ENCODE peak calls at places on chromosomes 7 and 10, in five cellular contexts. One of them, this sample, is unnamed.

GRCh38 chr7:84949501-84949900 is 237.4 kb downstream of the SEMA3D start:
- DNase-seq in A549: no peak
- DNase-seq in K562: no peak
- DNase-seq in GM12878: no peak
- DNase-seq in HepG2: no peak
- DNase-seq in this sample: no peak

GRCh38 chr10:44803820-44804219 is 107.3 kb upstream of the TMEM72 start:
- DNase-seq in A549: no peak
- DNase-seq in K562: no peak
- DNase-seq in GM12878: no peak
- DNase-seq in HepG2: no peak
- DNase-seq in this sample: no peak

GRCh38 chr7:14596421-14596820 is 306.1 kb downstream of the DGKB start:
- DNase-seq in A549: no peak
- DNase-seq in K562: no peak
- DNase-seq in GM12878: no peak
- DNase-seq in HepG2: no peak
- DNase-seq in this sample: no peak

GRCh38 chr7:20458483-20458882 is 127.8 kb downstream of the ITGB8 start:
- DNase-seq in A549: no peak
- DNase-seq in K562: no peak
- DNase-seq in GM12878: no peak
- DNase-seq in HepG2: no peak
- DNase-seq in this sample: no peak

GRCh38 chr10:69801434-69802315 is at the start of gene COL13A1:
- DNase-seq in A549: peak; percentile 58
- DNase-seq in K562: peak; percentile 29
- DNase-seq in GM12878: no peak
- DNase-seq in HepG2: no peak
- DNase-seq in this sample: peak; percentile 88

GRCh38 chr10:78301481-78301880 is 267.8 kb downstream of the RPS24 start:
- DNase-seq in A549: no peak
- DNase-seq in K562: no peak
- DNase-seq in GM12878: no peak
- DNase-seq in HepG2: no peak
- DNase-seq in this sample: no peak

GRCh38 chr10:94023909-94024308 is 30.2 kb downstream of the PLCE1 start:
- DNase-seq in A549: no peak
- DNase-seq in K562: no peak
- DNase-seq in GM12878: no peak
- DNase-seq in HepG2: no peak
- DNase-seq in this sample: no peak

GRCh38 chr7:156466262-156466661 is 174.3 kb upstream of the RNF32 start:
- DNase-seq in A549: no peak
- DNase-seq in K562: no peak
- DNase-seq in GM12878: no peak
- DNase-seq in HepG2: no peak
- DNase-seq in this sample: no peak

GRCh38 chr7:30846378-30846777 is 65.3 kb upstream of the AQP1 start:
- DNase-seq in A549: no peak
- DNase-seq in K562: no peak
- DNase-seq in GM12878: no peak
- DNase-seq in HepG2: no peak
- DNase-seq in this sample: no peak

GRCh38 chr7:5337047-5337446 is 54.3 kb downstream of the SLC29A4 start:
- DNase-seq in A549: no peak
- DNase-seq in K562: no peak
- DNase-seq in GM12878: no peak
- DNase-seq in HepG2: no peak
- DNase-seq in this sample: no peak

GRCh38 chr10:96863922-96864543 is 31.9 kb downstream of the LCOR start:
- DNase-seq in A549: peak; percentile 52
- DNase-seq in K562: no peak
- DNase-seq in GM12878: peak; percentile 40
- DNase-seq in HepG2: peak; percentile 94
- DNase-seq in this sample: no peak

GRCh38 chr10:132646443-132647097 is 109.0 kb downstream of the INPP5A start:
- DNase-seq in A549: no peak
- DNase-seq in K562: no peak
- DNase-seq in GM12878: no peak
- DNase-seq in HepG2: no peak
- DNase-seq in this sample: peak; percentile 7

GRCh38 chr7:17289074-17289665 is 9.3 kb upstream of the AHR start:
- DNase-seq in A549: no peak
- DNase-seq in K562: no peak
- DNase-seq in GM12878: no peak
- DNase-seq in HepG2: no peak
- DNase-seq in this sample: no peak

GRCh38 chr10:131162866-131163265 is 148.7 kb downstream of the TCERG1L start:
- DNase-seq in A549: no peak
- DNase-seq in K562: no peak
- DNase-seq in GM12878: no peak
- DNase-seq in HepG2: no peak
- DNase-seq in this sample: no peak

GRCh38 chr7:114422478-114423217 is 8.0 kb downstream of the FOXP2 start:
- DNase-seq in A549: no peak
- DNase-seq in K562: no peak
- DNase-seq in GM12878: no peak
- DNase-seq in HepG2: no peak
- DNase-seq in this sample: no peak

GRCh38 chr7:70573202-70573810 is 558.6 kb upstream of the GALNT17 start:
- DNase-seq in A549: no peak
- DNase-seq in K562: no peak
- DNase-seq in GM12878: no peak
- DNase-seq in HepG2: no peak
- DNase-seq in this sample: no peak

GRCh38 chr7:73652541-73652949 is 15.1 kb upstream of the VPS37D start:
- DNase-seq in A549: no peak
- DNase-seq in K562: no peak
- DNase-seq in GM12878: no peak
- DNase-seq in HepG2: no peak
- DNase-seq in this sample: no peak

GRCh38 chr7:27459021-27459728 is 203.5 kb downstream of the HIBADH start:
- DNase-seq in A549: no peak
- DNase-seq in K562: no peak
- DNase-seq in GM12878: no peak
- DNase-seq in HepG2: no peak
- DNase-seq in this sample: no peak

GRCh38 chr7:103446046-103446520 is at the start of gene SLC26A5:
- DNase-seq in A549: no peak
- DNase-seq in K562: peak; percentile 74
- DNase-seq in GM12878: no peak
- DNase-seq in HepG2: no peak
- DNase-seq in this sample: peak; percentile 70

GRCh38 chr10:98087309-98087708 is 47.1 kb upstream of the R3HCC1L start:
- DNase-seq in A549: no peak
- DNase-seq in K562: no peak
- DNase-seq in GM12878: no peak
- DNase-seq in HepG2: no peak
- DNase-seq in this sample: no peak

GRCh38 chr10:100462709-100463108 is at the start of gene WNT8B:
- DNase-seq in A549: no peak
- DNase-seq in K562: no peak
- DNase-seq in GM12878: no peak
- DNase-seq in HepG2: no peak
- DNase-seq in this sample: no peak

GRCh38 chr10:55370021-55370420 is 569.0 kb upstream of the PCDH15 start:
- DNase-seq in A549: no peak
- DNase-seq in K562: no peak
- DNase-seq in GM12878: no peak
- DNase-seq in HepG2: no peak
- DNase-seq in this sample: no peak

GRCh38 chr10:60367431-60367830 is 22.2 kb downstream of the ANK3 start:
- DNase-seq in A549: no peak
- DNase-seq in K562: no peak
- DNase-seq in GM12878: no peak
- DNase-seq in HepG2: no peak
- DNase-seq in this sample: no peak

GRCh38 chr7:19971941-19972340 is 198.5 kb upstream of the TMEM196 start:
- DNase-seq in A549: no peak
- DNase-seq in K562: no peak
- DNase-seq in GM12878: no peak
- DNase-seq in HepG2: no peak
- DNase-seq in this sample: no peak

GRCh38 chr7:112452102-112452888 is 2.0 kb downstream of the IFRD1 start:
- DNase-seq in A549: peak; percentile 21
- DNase-seq in K562: no peak
- DNase-seq in GM12878: no peak
- DNase-seq in HepG2: peak; percentile 42
- DNase-seq in this sample: no peak

GRCh38 chr7:2832441-2832840 is 11.7 kb downstream of the GNA12 start:
- DNase-seq in A549: no peak
- DNase-seq in K562: no peak
- DNase-seq in GM12878: no peak
- DNase-seq in HepG2: no peak
- DNase-seq in this sample: no peak

GRCh38 chr10:72736176-72736795 is 44.3 kb downstream of the MCU start:
- DNase-seq in A549: peak; percentile 33
- DNase-seq in K562: no peak
- DNase-seq in GM12878: no peak
- DNase-seq in HepG2: peak; percentile 17
- DNase-seq in this sample: no peak

GRCh38 chr10:71878327-71879034 is 27.4 kb upstream of the PSAP start:
- DNase-seq in A549: no peak
- DNase-seq in K562: peak; percentile 76
- DNase-seq in GM12878: no peak
- DNase-seq in HepG2: no peak
- DNase-seq in this sample: peak; percentile 32

DNA sequence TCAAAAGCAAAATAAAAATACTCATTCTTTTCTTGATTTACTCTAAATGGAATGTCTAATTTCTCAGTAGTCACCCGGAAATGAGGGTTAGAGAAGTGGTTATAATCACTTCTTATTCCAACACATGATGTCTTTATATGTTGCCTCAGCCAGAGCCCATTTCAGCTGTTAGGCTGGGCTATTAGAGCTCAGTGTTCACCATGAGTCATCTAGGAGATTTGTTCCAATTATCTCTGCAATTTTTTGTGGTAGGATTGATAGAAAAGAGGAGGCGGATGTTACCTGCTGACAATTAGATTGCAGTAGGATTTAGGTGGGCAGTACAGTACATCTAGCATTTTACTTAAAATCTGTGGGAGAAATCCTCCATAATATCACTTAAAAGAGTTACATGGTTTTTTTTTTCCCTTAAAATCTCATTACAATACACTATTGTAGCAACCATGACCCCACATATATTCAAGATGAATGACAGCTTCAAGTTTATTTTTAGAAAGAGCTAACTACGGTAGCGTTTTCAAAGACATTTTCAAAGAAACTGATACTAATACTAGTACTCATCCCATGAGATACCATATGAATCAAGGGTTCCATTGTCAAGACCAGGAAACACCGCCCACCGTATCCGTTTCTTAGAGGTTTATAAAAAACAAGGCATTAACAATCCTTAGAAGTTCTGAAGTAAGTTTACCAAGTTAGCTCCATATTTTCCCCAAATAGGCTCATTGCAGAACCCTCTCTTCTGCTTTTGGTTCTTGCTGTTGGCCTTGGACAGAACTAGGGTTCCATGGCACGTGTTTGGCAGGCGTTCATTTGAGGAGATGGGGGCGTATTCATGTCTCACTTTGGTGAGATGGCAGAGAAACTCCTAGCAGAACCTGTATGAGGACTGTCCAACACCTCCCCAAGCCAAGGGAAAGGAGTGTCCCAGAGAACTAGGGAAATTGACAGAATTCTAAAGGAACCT is 10.4 kb downstream of the CPA2 start:
- DNase-seq in A549: no peak
- DNase-seq in K562: no peak
- DNase-seq in GM12878: no peak
- DNase-seq in HepG2: no peak
- DNase-seq in this sample: no peak
- TF ChIP-seq ESRRA in A549: no peak
- TF ChIP-seq ESRRA in K562: no peak
- TF ChIP-seq ESRRA in GM12878: no peak
- TF ChIP-seq ESRRA in HepG2: no peak
- TF ChIP-seq ESRRA in this sample: no peak

GRCh38 chr7:87451187-87451586 is 24.3 kb downstream of the ABCB4 start:
- DNase-seq in A549: no peak
- DNase-seq in K562: no peak
- DNase-seq in GM12878: no peak
- DNase-seq in HepG2: no peak
- DNase-seq in this sample: no peak

GRCh38 chr7:87445897-87446296 is 29.6 kb downstream of the ABCB4 start:
- DNase-seq in A549: no peak
- DNase-seq in K562: no peak
- DNase-seq in GM12878: peak; percentile 74
- DNase-seq in HepG2: no peak
- DNase-seq in this sample: no peak

GRCh38 chr7:87448427-87448826 is 27.1 kb downstream of the ABCB4 start:
- DNase-seq in A549: no peak
- DNase-seq in K562: no peak
- DNase-seq in GM12878: no peak
- DNase-seq in HepG2: no peak
- DNase-seq in this sample: no peak

GRCh38 chr7:87450706-87451105 is 24.8 kb downstream of the ABCB4 start:
- DNase-seq in A549: no peak
- DNase-seq in K562: no peak
- DNase-seq in GM12878: no peak
- DNase-seq in HepG2: no peak
- DNase-seq in this sample: no peak

GRCh38 chr7:87447251-87447650 is 28.2 kb downstream of the ABCB4 start:
- DNase-seq in A549: no peak
- DNase-seq in K562: no peak
- DNase-seq in GM12878: no peak
- DNase-seq in HepG2: no peak
- DNase-seq in this sample: no peak
- TF ChIP-seq ESRRA in A549: no peak
- TF ChIP-seq ESRRA in K562: no peak
- TF ChIP-seq ESRRA in GM12878: no peak
- TF ChIP-seq ESRRA in HepG2: no peak
- TF ChIP-seq ESRRA in this sample: no peak

GRCh38 chr10:51001587-51001986 is 72.7 kb upstream of the PRKG1 start:
- DNase-seq in A549: no peak
- DNase-seq in K562: no peak
- DNase-seq in GM12878: no peak
- DNase-seq in HepG2: no peak
- DNase-seq in this sample: no peak
- TF ChIP-seq ESRRA in A549: no peak
- TF ChIP-seq ESRRA in K562: no peak
- TF ChIP-seq ESRRA in GM12878: no peak
- TF ChIP-seq ESRRA in HepG2: no peak
- TF ChIP-seq ESRRA in this sample: no peak

GRCh38 chr10:22479419-22479818 is 134.1 kb downstream of the SPAG6 start:
- DNase-seq in A549: no peak
- DNase-seq in K562: no peak
- DNase-seq in GM12878: no peak
- DNase-seq in HepG2: no peak
- DNase-seq in this sample: no peak

GRCh38 chr10:22478555-22479334 is 133.4 kb downstream of the SPAG6 start:
- DNase-seq in A549: no peak
- DNase-seq in K562: no peak
- DNase-seq in GM12878: no peak
- DNase-seq in HepG2: no peak
- DNase-seq in this sample: no peak

GRCh38 chr10:22476601-22477364 is 131.5 kb downstream of the SPAG6 start:
- DNase-seq in A549: no peak
- DNase-seq in K562: no peak
- DNase-seq in GM12878: no peak
- DNase-seq in HepG2: no peak
- DNase-seq in this sample: peak; percentile 41

GRCh38 chr10:22475857-22476600 is 130.7 kb downstream of the SPAG6 start:
- DNase-seq in A549: no peak
- DNase-seq in K562: no peak
- DNase-seq in GM12878: no peak
- DNase-seq in HepG2: no peak
- DNase-seq in this sample: peak; percentile 51

GRCh38 chr10:22477365-22478287 is 132.3 kb downstream of the SPAG6 start:
- DNase-seq in A549: no peak
- DNase-seq in K562: no peak
- DNase-seq in GM12878: no peak
- DNase-seq in HepG2: no peak
- DNase-seq in this sample: peak; percentile 62
- TF ChIP-seq ESRRA in A549: no peak
- TF ChIP-seq ESRRA in K562: no peak
- TF ChIP-seq ESRRA in GM12878: no peak
- TF ChIP-seq ESRRA in HepG2: no peak
- TF ChIP-seq ESRRA in this sample: no peak

This sample was measured in WTC11.